ENCODE peak calls at places on chromosome 16, in eight cellular contexts. G is neural progenitor cell, E is PC-3, H is HepG2, L is PC-9, J is GM23248, R is astrocyte, Z is endothelial cell of umbilical vein. Q is an unnamed sample.

GRCh38 chr16:88315543-88316105 is 67.1 kb upstream of the ZNF469 start:
- DNase-seq in G (no peak), E (peak), H (peak), L (peak), J (peak), R (peak), Z (peak), Q (no peak)

GRCh38 chr16:71917900-71918299 is 22.6 kb downstream of the IST1 start:
- DNase-seq in G (no peak), E (no peak), H (no peak), L (no peak), J (peak), R (peak), Z (no peak), Q (no peak)

GRCh38 chr16:21608647-21609328 is 9.4 kb downstream of the METTL9 start:
- DNase-seq in G (peak), E (no peak), H (no peak), L (no peak), J (peak), R (no peak), Z (no peak), Q (no peak)

GRCh38 chr16:75682308-75682707 is 5.5 kb upstream of the CPHXL2 start:
- DNase-seq in G (no peak), E (no peak), H (peak), L (no peak), J (no peak), R (no peak), Z (no peak), Q (no peak)

GRCh38 chr16:27689711-27690110 is 139.8 kb downstream of the KATNIP start:
- DNase-seq in G (no peak), E (no peak), H (no peak), L (no peak), J (peak), R (peak), Z (no peak), Q (no peak)

GRCh38 chr16:56282455-56282854 is 91.2 kb downstream of the GNAO1 start:
- DNase-seq in G (no peak), E (no peak), H (no peak), L (no peak), J (no peak), R (no peak), Z (no peak), Q (no peak)

GRCh38 chr16:81901483-81901882 is 109.8 kb downstream of the SDR42E1 start:
- DNase-seq in G (no peak), E (peak), H (no peak), L (no peak), J (peak), R (no peak), Z (peak), Q (no peak)

GRCh38 chr16:4882261-4882632 is 35.0 kb downstream of the UBN1 start:
- DNase-seq in G (no peak), E (peak), H (no peak), L (no peak), J (peak), R (no peak), Z (peak), Q (no peak)

GRCh38 chr16:75309899-75310430 is 58.5 kb upstream of the BCAR1 start:
- DNase-seq in G (no peak), E (no peak), H (peak), L (no peak), J (no peak), R (no peak), Z (no peak), Q (no peak)

GRCh38 chr16:50332599-50332998 is 36.2 kb downstream of the BRD7 start:
- DNase-seq in G (no peak), E (no peak), H (no peak), L (no peak), J (no peak), R (no peak), Z (no peak), Q (no peak)

GRCh38 chr16:70395345-70395901 is 43.5 kb downstream of the ST3GAL2 start:
- DNase-seq in G (peak), E (peak), H (peak), L (peak), J (peak), R (no peak), Z (peak), Q (peak)

GRCh38 chr16:56355786-56356275 is 69.5 kb downstream of the AMFR start:
- DNase-seq in G (no peak), E (no peak), H (no peak), L (no peak), J (no peak), R (no peak), Z (no peak), Q (no peak)

GRCh38 chr16:31869511-31870201 is 4.0 kb upstream of the ZNF267 start:
- DNase-seq in G (no peak), E (peak), H (no peak), L (peak), J (peak), R (peak), Z (peak), Q (peak)

GRCh38 chr16:27529962-27530361 is 19.8 kb downstream of the GTF3C1 start:
- DNase-seq in G (no peak), E (peak), H (no peak), L (no peak), J (peak), R (peak), Z (no peak), Q (no peak)

GRCh38 chr16:31807086-31807485 is 66.5 kb upstream of the ZNF267 start:
- DNase-seq in G (no peak), E (no peak), H (no peak), L (no peak), J (no peak), R (no peak), Z (no peak), Q (no peak)

GRCh38 chr16:88465387-88465983 is 12.4 kb downstream of the ZFPM1 start:
- DNase-seq in G (no peak), E (no peak), H (no peak), L (no peak), J (no peak), R (no peak), Z (no peak), Q (no peak)

GRCh38 chr16:71188956-71189712 is 41.4 kb downstream of the HYDIN start:
- DNase-seq in G (no peak), E (no peak), H (no peak), L (no peak), J (no peak), R (no peak), Z (no peak), Q (no peak)

GRCh38 chr16:66740010-66740409 is 11.4 kb downstream of the DYNC1LI2 start:
- DNase-seq in G (peak), E (peak), H (peak), L (no peak), J (peak), R (no peak), Z (peak), Q (peak)

GRCh38 chr16:24610421-24610765 is 71.0 kb downstream of the RBBP6 start:
- DNase-seq in G (peak), E (peak), H (no peak), L (peak), J (peak), R (peak), Z (peak), Q (peak)

GRCh38 chr16:80936410-80936809 is 70.3 kb downstream of the CMC2 start:
- DNase-seq in G (no peak), E (no peak), H (no peak), L (no peak), J (peak), R (peak), Z (peak), Q (peak)

GRCh38 chr16:75273054-75273925 is 21.9 kb upstream of the BCAR1 start:
- DNase-seq in G (no peak), E (peak), H (no peak), L (no peak), J (peak), R (peak), Z (peak), Q (no peak)

GRCh38 chr16:23282508-23282907 is 19.6 kb upstream of the SCNN1B start:
- DNase-seq in G (peak), E (no peak), H (no peak), L (no peak), J (peak), R (no peak), Z (no peak), Q (no peak)

GRCh38 chr16:65123846-65124513 is 2.1 kb upstream of the CDH11 start:
- DNase-seq in G (peak), E (no peak), H (no peak), L (no peak), J (peak), R (no peak), Z (no peak), Q (no peak)

GRCh38 chr16:29897333-29897732 is 2.0 kb downstream of the SEZ6L2 start:
- DNase-seq in G (no peak), E (no peak), H (no peak), L (no peak), J (no peak), R (no peak), Z (no peak), Q (no peak)

GRCh38 chr16:79658301-79659001 is 57.9 kb upstream of the MAF start:
- DNase-seq in G (peak), E (peak), H (peak), L (peak), J (peak), R (peak), Z (no peak), Q (no peak)

GRCh38 chr16:31273187-31273586 is 13.4 kb downstream of the ITGAM start:
- DNase-seq in G (no peak), E (no peak), H (no peak), L (no peak), J (no peak), R (no peak), Z (no peak), Q (no peak)

GRCh38 chr16:13680021-13680672 is 239.8 kb upstream of the ERCC4 start:
- DNase-seq in G (no peak), E (no peak), H (no peak), L (no peak), J (no peak), R (no peak), Z (no peak), Q (peak)

GRCh38 chr16:19810817-19811731 is 73.6 kb downstream of the GPRC5B start:
- DNase-seq in G (no peak), E (peak), H (peak), L (peak), J (peak), R (peak), Z (peak), Q (no peak)

GRCh38 chr16:8869212-8869987 is 594 bp upstream of the CARHSP1 start:
- DNase-seq in G (peak), E (no peak), H (peak), L (no peak), J (no peak), R (no peak), Z (no peak), Q (peak)

GRCh38 chr16:25403852-25404251 is 146.2 kb upstream of the ZKSCAN2 start:
- DNase-seq in G (no peak), E (no peak), H (no peak), L (no peak), J (no peak), R (no peak), Z (no peak), Q (no peak)

GRCh38 chr16:81737885-81738536 is 41.1 kb upstream of the PLCG2 start:
- DNase-seq in G (peak), E (peak), H (peak), L (peak), J (peak), R (peak), Z (peak), Q (peak)

GRCh38 chr16:66358231-66358630 is 8.3 kb upstream of the CDH5 start:
- DNase-seq in G (no peak), E (no peak), H (no peak), L (no peak), J (peak), R (no peak), Z (no peak), Q (no peak)

GRCh38 chr16:51049678-51050378 is 101.2 kb downstream of the SALL1 start:
- DNase-seq in G (no peak), E (no peak), H (no peak), L (no peak), J (no peak), R (no peak), Z (no peak), Q (no peak)

GRCh38 chr16:56610017-56610608 is 1.7 kb downstream of the MT2A start:
- DNase-seq in G (no peak), E (peak), H (peak), L (peak), J (peak), R (peak), Z (peak), Q (peak)

GRCh38 chr16:61987474-61988012 is 48.7 kb downstream of the CDH8 start:
- DNase-seq in G (no peak), E (no peak), H (no peak), L (no peak), J (no peak), R (no peak), Z (no peak), Q (no peak)

DNA sequence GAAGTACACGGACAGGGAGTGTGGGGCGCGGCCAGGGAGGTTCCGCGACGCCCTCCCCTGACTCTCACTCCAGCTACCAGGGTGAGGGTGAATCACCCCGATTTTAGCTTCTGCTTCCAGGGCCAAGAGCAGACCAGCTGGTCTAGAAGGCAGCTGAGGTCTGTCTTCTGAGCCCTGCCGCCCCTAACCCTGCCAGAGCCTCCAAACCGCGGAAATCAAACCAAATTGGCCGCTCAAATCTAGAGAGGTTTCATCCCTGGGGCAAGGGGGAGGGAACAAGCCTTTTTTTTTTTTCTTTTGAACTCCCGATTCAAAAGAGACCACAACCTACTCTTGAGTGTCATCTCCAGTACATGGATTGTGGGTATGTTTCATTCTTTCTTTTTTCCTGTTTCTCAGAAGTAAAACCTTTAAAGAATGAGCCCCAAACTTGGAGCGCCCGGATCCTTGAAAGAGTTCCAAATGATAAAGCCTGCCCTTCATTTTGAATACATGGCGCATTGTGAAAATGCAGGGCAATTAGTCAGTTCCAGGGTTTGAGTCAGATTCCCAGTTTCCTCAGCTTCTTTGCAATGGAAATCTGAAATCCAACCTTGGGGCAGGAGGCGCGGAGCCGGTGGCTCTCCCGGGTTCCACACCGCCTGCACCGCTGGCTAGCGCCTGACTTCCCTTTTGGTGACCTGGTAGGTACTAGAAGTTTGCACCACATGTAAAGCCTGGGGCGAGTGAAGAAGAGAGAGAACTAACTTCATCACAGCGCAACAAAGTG is 16.5 kb upstream of the ZFHX3 start:
- DNase-seq in G (no peak), E (no peak), H (no peak), L (no peak), J (peak), R (peak), Z (peak), Q (no peak)
- TF ChIP-seq EZH2 in G (peak), E (no peak), H (no peak), L (no peak), J (no peak), R (no peak), Z (no peak), Q (no peak)

GRCh38 chr16:54933281-54934150 is 2.9 kb downstream of the IRX5 start:
- DNase-seq in G (peak), E (no peak), H (no peak), L (no peak), J (peak), R (peak), Z (no peak), Q (no peak)

GRCh38 chr16:54934536-54935410 is 4.1 kb downstream of the IRX5 start:
- DNase-seq in G (peak), E (no peak), H (no peak), L (no peak), J (peak), R (peak), Z (peak), Q (no peak)

GRCh38 chr16:54931041-54931756 is 534 bp downstream of the IRX5 start:
- DNase-seq in G (peak), E (no peak), H (no peak), L (no peak), J (peak), R (peak), Z (peak), Q (peak)

GRCh38 chr16:54931757-54932660 is 1.3 kb downstream of the IRX5 start:
- DNase-seq in G (peak), E (no peak), H (no peak), L (no peak), J (peak), R (no peak), Z (no peak), Q (peak)

GRCh38 chr16:54932737-54933254 is 2.1 kb downstream of the IRX5 start:
- DNase-seq in G (peak), E (no peak), H (no peak), L (no peak), J (peak), R (no peak), Z (no peak), Q (no peak)
- TF ChIP-seq EZH2 in G (peak), E (no peak), H (no peak), L (no peak), J (no peak), R (peak), Z (peak), Q (no peak)

DNA sequence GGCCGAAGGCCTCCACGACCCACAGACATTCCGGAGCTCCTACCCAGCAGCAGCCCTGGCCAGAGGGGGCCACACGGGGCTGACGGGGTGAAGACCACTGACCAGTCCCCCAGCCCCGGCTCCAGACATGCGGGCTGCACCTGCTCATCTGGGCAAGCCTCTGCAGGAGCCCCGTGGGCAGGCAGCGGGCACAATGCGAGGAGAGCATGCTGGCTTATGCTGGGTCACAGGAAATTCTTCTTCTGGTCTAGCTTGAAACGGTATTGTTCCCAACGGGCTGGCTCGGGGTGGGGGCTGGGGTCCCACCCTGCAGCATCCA is 1.4 kb upstream of the HS3ST6 start:
- DNase-seq in G (no peak), E (no peak), H (no peak), L (no peak), J (no peak), R (no peak), Z (no peak), Q (no peak)
- TF ChIP-seq EZH2 in G (no peak), E (no peak), H (no peak), L (no peak), J (no peak), R (no peak), Z (no peak), Q (peak)

DNA sequence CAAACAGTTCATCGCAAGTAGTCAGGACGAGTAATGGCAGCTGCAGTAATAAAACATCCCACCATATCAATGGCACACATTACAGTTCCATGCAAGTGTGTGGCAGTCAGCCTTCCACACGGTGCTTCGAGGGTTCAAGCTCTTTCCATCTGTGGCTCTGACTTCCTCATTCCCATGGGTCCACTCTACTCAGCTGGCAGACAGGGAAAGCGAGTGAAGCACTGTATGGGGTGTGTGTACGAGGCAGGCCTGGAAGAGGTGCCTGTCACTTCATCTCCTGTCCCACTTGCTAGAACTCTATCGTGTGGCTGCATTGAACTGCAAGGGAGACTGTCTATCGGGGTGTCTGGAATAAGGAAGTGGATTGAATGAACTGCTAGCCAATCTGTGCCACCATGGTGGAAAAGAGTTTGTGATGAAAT is 160.6 kb downstream of the CPPED1 start:
- DNase-seq in G (no peak), E (no peak), H (no peak), L (no peak), J (no peak), R (no peak), Z (no peak), Q (no peak)
- TF ChIP-seq EZH2 in G (no peak), E (no peak), H (no peak), L (no peak), J (no peak), R (no peak), Z (no peak), Q (no peak)

DNA sequence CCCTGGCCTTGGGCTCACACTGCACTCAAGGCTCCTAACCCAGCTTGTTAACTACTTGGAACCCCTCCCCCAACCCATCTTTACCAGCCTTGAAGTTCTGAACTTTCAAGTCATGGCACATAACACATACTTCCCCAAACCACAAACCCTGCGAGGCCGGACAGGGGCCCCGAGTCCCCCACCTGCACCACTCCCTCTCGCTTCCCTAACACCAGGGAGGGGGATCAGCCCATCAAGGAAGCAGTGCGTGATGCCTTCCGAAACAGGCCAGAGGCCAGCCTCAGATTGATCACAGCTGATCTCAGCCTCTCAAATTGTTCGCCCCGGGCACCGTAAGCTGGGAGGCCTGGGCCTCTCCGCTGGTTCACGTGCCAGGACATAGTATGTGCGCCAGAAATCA is 3.1 kb upstream of the NLRC3 start:
- DNase-seq in G (no peak), E (no peak), H (no peak), L (no peak), J (no peak), R (no peak), Z (no peak), Q (no peak)
- TF ChIP-seq EZH2 in G (no peak), E (no peak), H (no peak), L (no peak), J (no peak), R (no peak), Z (no peak), Q (no peak)

GRCh38 chr16:49280861-49281331 is 742 bp downstream of the CBLN1 start:
- DNase-seq in G (no peak), E (no peak), H (no peak), L (no peak), J (no peak), R (no peak), Z (no peak), Q (no peak)
- TF ChIP-seq EZH2 in G (peak), E (no peak), H (no peak), L (no peak), J (no peak), R (peak), Z (peak), Q (peak)

DNA sequence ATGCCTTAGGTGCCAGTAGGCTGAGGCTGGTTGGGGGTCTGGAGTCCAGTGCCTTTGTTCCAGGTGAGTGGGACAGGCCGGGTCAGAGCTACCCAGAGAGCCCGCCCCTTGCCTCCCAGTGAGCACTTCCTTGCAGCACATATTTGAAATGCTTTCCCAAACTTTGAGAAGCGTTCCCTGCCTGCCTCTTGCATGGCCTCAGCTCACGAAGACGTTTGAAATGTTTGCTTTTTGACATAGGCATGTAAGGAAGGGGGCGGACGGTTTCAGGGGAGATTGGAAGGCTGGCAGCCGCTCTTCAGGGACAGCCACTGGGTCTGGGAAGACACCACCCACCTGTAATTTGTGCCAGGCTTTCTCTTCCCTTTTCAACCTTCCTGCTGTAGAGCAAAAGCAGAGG is 5.1 kb upstream of the FOXL1 start:
- DNase-seq in G (no peak), E (no peak), H (no peak), L (no peak), J (no peak), R (peak), Z (no peak), Q (no peak)
- TF ChIP-seq EZH2 in G (no peak), E (no peak), H (no peak), L (no peak), J (no peak), R (no peak), Z (no peak), Q (no peak)

GRCh38 chr16:49277386-49277742 is 4.3 kb downstream of the CBLN1 start:
- DNase-seq in G (peak), E (no peak), H (no peak), L (no peak), J (no peak), R (no peak), Z (no peak), Q (no peak)
- TF ChIP-seq EZH2 in G (no peak), E (no peak), H (no peak), L (no peak), J (no peak), R (no peak), Z (no peak), Q (no peak)

GRCh38 chr16:982152-983043 is 828 bp downstream of the SOX8 start:
- DNase-seq in G (peak), E (no peak), H (no peak), L (no peak), J (no peak), R (no peak), Z (no peak), Q (no peak)
- TF ChIP-seq EZH2 in G (peak), E (peak), H (peak), L (no peak), J (peak), R (peak), Z (peak), Q (peak)